ENCODE peak calls at places on chromosomes 2 and 18, in four cellular contexts. I is adrenal gland, C is fibroblast of villous mesenchyme, Z is progenitor cell of endocrine pancreas. G is an unnamed sample.

GRCh38 chr18:36186461-36187137 is 698 bp upstream of the MOCOS start:
- DNase-seq in I (peak; percentile 60), C (no peak), Z (no peak), G (no peak)

GRCh38 chr2:154532763-154533162 is 165.7 kb upstream of the KCNJ3 start:
- DNase-seq in I (no peak), C (no peak), Z (no peak), G (no peak)

GRCh38 chr18:48138660-48139426 is 208.4 kb upstream of the SMAD2 start:
- DNase-seq in I (no peak), C (no peak), Z (no peak), G (no peak)

GRCh38 chr18:79519751-79520472 is 124.2 kb downstream of the NFATC1 start:
- DNase-seq in I (no peak), C (peak; percentile 41), Z (no peak), G (peak; percentile 16)

GRCh38 chr18:35938158-35938557 is 34.3 kb upstream of the RMP24 start:
- DNase-seq in I (no peak), C (no peak), Z (no peak), G (no peak)

GRCh38 chr2:197356136-197356535 is 45.6 kb upstream of the ANKRD44 start:
- DNase-seq in I (no peak), C (no peak), Z (no peak), G (no peak)

GRCh38 chr2:174051039-174051438 is 85.9 kb upstream of the SP3 start:
- DNase-seq in I (no peak), C (no peak), Z (no peak), G (no peak)

GRCh38 chr2:74440378-74441110 is 1.2 kb downstream of the RTKN start:
- DNase-seq in I (peak; percentile 86), C (peak; percentile 85), Z (peak; percentile 87), G (peak; percentile 64)

GRCh38 chr2:121006783-121007489 is 271.3 kb downstream of the GLI2 start:
- DNase-seq in I (no peak), C (no peak), Z (no peak), G (no peak)

GRCh38 chr2:144890828-144891227 is 370.9 kb upstream of the ZEB2 start:
- DNase-seq in I (no peak), C (peak; percentile 24), Z (no peak), G (no peak)

GRCh38 chr18:12474876-12475275 is 67.1 kb downstream of the PRELID3A start:
- DNase-seq in I (no peak), C (no peak), Z (no peak), G (no peak)

GRCh38 chr18:457120-457519 is 43.4 kb downstream of the COLEC12 start:
- DNase-seq in I (peak; percentile 24), C (peak; percentile 89), Z (no peak), G (no peak)

GRCh38 chr18:24413148-24413547 is 13.3 kb upstream of the IMPACT start:
- DNase-seq in I (peak; percentile 15), C (peak; percentile 20), Z (no peak), G (no peak)

GRCh38 chr2:158619496-158619895 is 162.7 kb downstream of the PKP4 start:
- DNase-seq in I (no peak), C (peak; percentile 42), Z (no peak), G (no peak)

GRCh38 chr2:191204443-191204842 is 40.8 kb upstream of the MYO1B start:
- DNase-seq in I (no peak), C (no peak), Z (no peak), G (no peak)

GRCh38 chr2:195532628-195533271 is 124.3 kb upstream of the SLC39A10 start:
- DNase-seq in I (peak; percentile 15), C (peak; percentile 40), Z (no peak), G (no peak)

GRCh38 chr2:186648130-186648529 is 45.7 kb upstream of the FAM171B start:
- DNase-seq in I (no peak), C (no peak), Z (no peak), G (no peak)

GRCh38 chr2:30622452-30622851 is 175.4 kb downstream of the LCLAT1 start:
- DNase-seq in I (no peak), C (no peak), Z (no peak), G (no peak)

GRCh38 chr2:46362667-46363012 is 65.4 kb downstream of the EPAS1 start:
- DNase-seq in I (no peak), C (no peak), Z (no peak), G (no peak)

GRCh38 chr2:46878886-46879285 is 36.7 kb downstream of the MCFD2 start:
- DNase-seq in I (peak; percentile 35), C (no peak), Z (no peak), G (no peak)

GRCh38 chr2:127220102-127220806 is at the start of gene CYP27C1:
- DNase-seq in I (no peak), C (no peak), Z (peak; percentile 20), G (no peak)

GRCh38 chr2:136281281-136282117 is 163.6 kb upstream of the CXCR4 start:
- DNase-seq in I (no peak), C (no peak), Z (no peak), G (peak; percentile 46)

GRCh38 chr2:175430236-175430635 is 248.7 kb upstream of the ATP5MC3 start:
- DNase-seq in I (no peak), C (no peak), Z (no peak), G (no peak)

GRCh38 chr2:219245148-219245898 is at the start of the genes GLB1L and STK16:
- DNase-seq in I (peak; percentile 96), C (peak; percentile 93), Z (peak; percentile 93), G (peak; percentile 93)

GRCh38 chr18:6609882-6610281 is 119.6 kb upstream of the ARHGAP28 start:
- DNase-seq in I (no peak), C (no peak), Z (no peak), G (no peak)

GRCh38 chr2:160329196-160329595 is 129.1 kb upstream of the ITGB6 start:
- DNase-seq in I (no peak), C (no peak), Z (no peak), G (no peak)

GRCh38 chr2:157789933-157790511 is 86.1 kb downstream of the ACVR1 start:
- DNase-seq in I (no peak), C (no peak), Z (no peak), G (no peak)

GRCh38 chr2:118315606-118316005 is 227.3 kb downstream of the INSIG2 start:
- DNase-seq in I (no peak), C (no peak), Z (no peak), G (no peak)

GRCh38 chr2:123363826-123364225 is 661.3 kb upstream of the CNTNAP5 start:
- DNase-seq in I (no peak), C (no peak), Z (no peak), G (no peak)

GRCh38 chr2:953975-954686 is 3.5 kb downstream of the SNTG2 start:
- DNase-seq in I (no peak), C (peak; percentile 7), Z (no peak), G (no peak)
- TF ChIP-seq CTCF in I (peak; percentile 32), C (peak; percentile 9), Z (peak; percentile 12), G (no peak)

GRCh38 chr2:95526360-95527341 is 42.1 kb upstream of the TRIM43B start:
- DNase-seq in I (peak; percentile 66), C (peak; percentile 71), Z (no peak), G (peak; percentile 31)
- TF ChIP-seq CTCF in I (peak; percentile 29), C (peak; percentile 36), Z (no peak), G (no peak)

DNA sequence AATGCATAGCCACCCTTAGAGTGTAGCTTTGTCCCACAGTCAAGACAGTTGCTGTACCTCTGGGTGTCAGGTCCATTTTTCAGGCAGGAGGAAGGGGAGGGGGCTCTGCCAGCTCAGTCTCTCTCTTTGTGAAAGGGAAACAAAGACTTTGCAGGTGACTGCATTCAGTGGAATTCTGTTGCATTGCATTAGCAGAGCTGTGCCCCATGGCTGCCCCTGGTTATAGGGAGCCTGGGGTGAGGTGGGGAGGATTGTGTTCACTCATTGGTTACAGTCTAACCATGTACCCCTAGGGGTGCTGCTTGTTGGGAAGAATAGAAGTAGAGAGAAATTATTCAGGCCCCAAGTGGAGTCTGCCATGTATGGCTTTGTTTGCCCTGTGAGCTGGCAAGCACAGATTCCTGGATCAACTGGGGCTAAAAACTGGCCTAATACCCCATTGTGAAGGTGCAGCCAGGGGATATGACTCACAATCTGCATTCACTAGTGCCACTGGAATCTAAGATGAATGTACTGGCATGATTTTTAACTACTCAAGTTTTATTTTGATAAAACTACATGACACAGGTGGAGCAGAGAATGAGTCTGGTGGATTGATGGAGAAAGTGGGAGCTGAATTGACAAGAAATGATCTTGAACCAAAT is 118.4 kb downstream of the SH3BP4 start:
- DNase-seq in I (no peak), C (no peak), Z (no peak), G (no peak)
- TF ChIP-seq CTCF in I (no peak), C (no peak), Z (no peak), G (no peak)

GRCh38 chr2:21037671-21038108 is 6.2 kb downstream of the APOB start:
- DNase-seq in I (no peak), C (no peak), Z (no peak), G (no peak)
- TF ChIP-seq CTCF in I (no peak), C (no peak), Z (no peak), G (no peak)

GRCh38 chr2:240560480-240561324 is 545 bp downstream of the DUSP28 start:
- DNase-seq in I (peak; percentile 100), C (peak; percentile 99), Z (peak; percentile 99), G (peak; percentile 99)
- TF ChIP-seq CTCF in I (no peak), C (peak; percentile 27), Z (peak; percentile 43), G (peak; percentile 39)

GRCh38 chr2:60512641-60513040 is 40.8 kb downstream of the BCL11A start:
- DNase-seq in I (no peak), C (no peak), Z (no peak), G (no peak)
- TF ChIP-seq CTCF in I (no peak), C (no peak), Z (no peak), G (no peak)

GRCh38 chr2:100703744-100704143 is 116.2 kb upstream of the NPAS2 start:
- DNase-seq in I (no peak), C (no peak), Z (no peak), G (no peak)
- TF ChIP-seq CTCF in I (no peak), C (no peak), Z (no peak), G (no peak)